ENCODE peak calls at places on chromosomes 11 and 22, in eight cellular contexts. J, Z, E, A, S, I, W and L are unnamed samples.

GRCh38 chr11:99592241-99592640 is 571.5 kb downstream of the CNTN5 start:
- DNase-seq in J (no peak), Z (no peak), E (peak; percentile 4), A (no peak), S (no peak), I (no peak), W (no peak), L (no peak)

GRCh38 chr11:118047749-118048148 is 29.1 kb upstream of the TMPRSS4 start:
- DNase-seq in J (no peak), Z (no peak), E (no peak), A (no peak), S (no peak), I (no peak), W (no peak), L (no peak)

GRCh38 chr11:1351278-1351937 is 38.3 kb upstream of the BRSK2 start:
- DNase-seq in J (no peak), Z (no peak), E (no peak), A (peak; percentile 23), S (no peak), I (peak; percentile 66), W (no peak), L (no peak)

GRCh38 chr11:32659672-32660071 is 76.0 kb downstream of the EIF3M start:
- DNase-seq in J (no peak), Z (no peak), E (peak; percentile 4), A (no peak), S (peak; percentile 1), I (no peak), W (no peak), L (no peak)

GRCh38 chr11:61555051-61555969 is 25.6 kb downstream of the SYT7 start:
- DNase-seq in J (no peak), Z (peak; percentile 75), E (no peak), A (peak; percentile 68), S (no peak), I (peak; percentile 60), W (no peak), L (peak; percentile 48)

GRCh38 chr11:69152748-69153446 is 2.8 kb upstream of the SMIM38 start:
- DNase-seq in J (no peak), Z (no peak), E (peak; percentile 18), A (peak; percentile 31), S (no peak), I (no peak), W (no peak), L (no peak)

GRCh38 chr22:47124946-47125345 is 362.5 kb downstream of the TBC1D22A start:
- DNase-seq in J (no peak), Z (no peak), E (no peak), A (peak; percentile 23), S (no peak), I (no peak), W (no peak), L (no peak)

GRCh38 chr22:39526736-39527171 is 5.8 kb downstream of the RPS19BP1 start:
- DNase-seq in J (no peak), Z (no peak), E (no peak), A (no peak), S (no peak), I (no peak), W (no peak), L (no peak)

GRCh38 chr11:67268036-67268683 is 1.9 kb downstream of the GRK2 start:
- DNase-seq in J (no peak), Z (no peak), E (no peak), A (no peak), S (no peak), I (no peak), W (peak; percentile 69), L (no peak)

GRCh38 chr11:33135216-33135615 is 26.1 kb downstream of the CSTF3 start:
- DNase-seq in J (no peak), Z (no peak), E (peak; percentile 72), A (no peak), S (peak; percentile 81), I (no peak), W (no peak), L (no peak)

GRCh38 chr11:36362902-36363301 is 66.8 kb downstream of the PRR5L start:
- DNase-seq in J (no peak), Z (no peak), E (peak; percentile 58), A (no peak), S (peak; percentile 95), I (no peak), W (no peak), L (no peak)

GRCh38 chr11:34915136-34916013 is 804 bp downstream of the APIP start:
- DNase-seq in J (no peak), Z (no peak), E (peak; percentile 47), A (no peak), S (peak; percentile 45), I (no peak), W (no peak), L (no peak)

GRCh38 chr11:64765291-64765803 is 5.6 kb upstream of the PYGM start:
- DNase-seq in J (no peak), Z (peak; percentile 33), E (no peak), A (peak; percentile 80), S (no peak), I (no peak), W (no peak), L (no peak)

GRCh38 chr22:27090595-27090994 is 433.2 kb downstream of the MIAT start:
- DNase-seq in J (no peak), Z (no peak), E (no peak), A (no peak), S (no peak), I (no peak), W (no peak), L (no peak)

GRCh38 chr11:69825037-69825834 is 6.0 kb upstream of the FGF3 start:
- DNase-seq in J (no peak), Z (no peak), E (no peak), A (no peak), S (no peak), I (no peak), W (no peak), L (no peak)

GRCh38 chr22:36301384-36301828 is 48.5 kb downstream of the APOL1 start:
- DNase-seq in J (peak; percentile 51), Z (peak; percentile 86), E (peak; percentile 67), A (peak; percentile 91), S (peak; percentile 43), I (peak; percentile 79), W (peak; percentile 79), L (peak; percentile 79)

GRCh38 chr11:18010271-18010670 is 2.6 kb downstream of the SERGEF start:
- DNase-seq in J (no peak), Z (no peak), E (no peak), A (no peak), S (no peak), I (no peak), W (no peak), L (no peak)
- TF ChIP-seq CTCF in J (no peak), Z (no peak), E (no peak), A (no peak), S (no peak), I (no peak), W (no peak), L (no peak)

GRCh38 chr22:23292453-23293350 is 112.4 kb downstream of the BCR start:
- DNase-seq in J (no peak), Z (no peak), E (no peak), A (no peak), S (no peak), I (no peak), W (no peak), L (no peak)

GRCh38 chr22:23289851-23290724 is 109.8 kb downstream of the BCR start:
- DNase-seq in J (peak; percentile 70), Z (peak; percentile 80), E (peak; percentile 68), A (peak; percentile 78), S (peak; percentile 23), I (peak; percentile 67), W (peak; percentile 59), L (peak; percentile 81)

GRCh38 chr22:23294221-23294620 is 113.9 kb downstream of the BCR start:
- DNase-seq in J (no peak), Z (no peak), E (no peak), A (no peak), S (no peak), I (no peak), W (no peak), L (no peak)

GRCh38 chr22:23291806-23292452 is 111.6 kb downstream of the BCR start:
- DNase-seq in J (no peak), Z (no peak), E (no peak), A (no peak), S (no peak), I (no peak), W (no peak), L (no peak)

GRCh38 chr22:23293720-23294119 is 113.4 kb downstream of the BCR start:
- DNase-seq in J (no peak), Z (no peak), E (no peak), A (no peak), S (no peak), I (no peak), W (no peak), L (no peak)
- TF ChIP-seq CTCF in J (no peak), Z (no peak), E (no peak), A (no peak), S (no peak), I (no peak), W (no peak), L (no peak)

GRCh38 chr22:34236527-34236926 is 316.3 kb upstream of the LARGE1 start:
- DNase-seq in J (no peak), Z (no peak), E (no peak), A (no peak), S (no peak), I (no peak), W (no peak), L (no peak)
- TF ChIP-seq CTCF in J (no peak), Z (no peak), E (no peak), A (no peak), S (no peak), I (no peak), W (no peak), L (no peak)

GRCh38 chr22:38238519-38239051 is 34.2 kb downstream of the TMEM184B start:
- DNase-seq in J (no peak), Z (no peak), E (peak; percentile 78), A (no peak), S (no peak), I (no peak), W (no peak), L (no peak)

GRCh38 chr22:38235240-38235850 is 33.6 kb downstream of the MAFF start:
- DNase-seq in J (no peak), Z (no peak), E (no peak), A (no peak), S (no peak), I (no peak), W (no peak), L (no peak)

GRCh38 chr22:38240734-38241252 is 32.0 kb downstream of the TMEM184B start:
- DNase-seq in J (no peak), Z (no peak), E (peak; percentile 89), A (peak; percentile 86), S (peak; percentile 96), I (no peak), W (no peak), L (peak; percentile 50)

GRCh38 chr22:38236786-38237185 is 35.0 kb downstream of the MAFF start:
- DNase-seq in J (no peak), Z (no peak), E (no peak), A (no peak), S (no peak), I (no peak), W (no peak), L (no peak)

DNA sequence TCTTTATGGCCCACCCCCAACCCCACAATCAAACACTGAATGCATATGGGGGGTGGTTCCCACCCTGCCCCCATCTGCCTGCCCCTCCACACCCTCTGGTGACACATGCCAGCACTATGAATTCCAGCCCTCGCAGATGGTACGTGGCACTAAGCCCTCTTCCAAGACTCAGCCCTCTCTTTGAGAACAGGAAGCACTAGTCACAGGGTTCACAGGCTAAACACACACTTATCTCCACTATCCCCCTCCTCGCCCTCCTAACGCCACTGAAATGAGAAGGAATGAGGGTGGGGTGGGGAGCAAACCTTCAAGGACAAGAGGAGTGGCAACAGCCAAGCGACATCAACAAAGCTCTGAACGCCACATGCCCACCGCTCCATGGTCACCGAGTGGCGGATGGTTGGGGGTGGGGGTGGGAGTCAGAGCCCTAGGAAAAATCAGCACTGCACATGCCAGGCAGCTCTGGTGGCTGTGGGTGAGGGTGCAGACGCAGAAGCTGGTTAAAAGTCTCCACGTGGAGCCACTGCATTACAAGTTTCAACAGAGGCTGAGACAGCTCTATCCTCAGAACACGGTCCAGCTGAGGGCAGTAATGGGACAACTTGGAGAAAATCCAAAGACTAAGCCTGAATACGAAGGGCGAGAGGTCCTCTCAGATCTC is 33.6 kb downstream of the TMEM184B start:
- DNase-seq in J (no peak), Z (no peak), E (peak; percentile 96), A (no peak), S (peak; percentile 95), I (no peak), W (no peak), L (no peak)
- TF ChIP-seq CTCF in J (peak; percentile 16), Z (no peak), E (peak; percentile 0), A (no peak), S (peak; percentile 23), I (peak; percentile 16), W (no peak), L (no peak)